ENCODE peak calls at places on chromosome 7, in nine cellular contexts. P, S, Q, X, E, T, W, V and C are unnamed samples. For H3K36me3, the result is how much of the 10 kb centered on the place peaks cover.

GRCh38 chr7:108014747-108015682 is 12.1 kb upstream of the LAMB1 start:
- DNase-seq in P (no peak), S (peak), Q (no peak), X (no peak), E (no peak), T (no peak), W (no peak), V (no peak), C (no peak)

GRCh38 chr7:30844916-30845315 is 66.7 kb upstream of the AQP1 start:
- DNase-seq in P (no peak), S (no peak), Q (no peak), X (no peak), E (no peak), T (no peak), W (no peak), V (no peak), C (no peak)

GRCh38 chr7:127891144-127891543 is 140.1 kb downstream of the LRRC4 start:
- DNase-seq in P (no peak), S (no peak), Q (no peak), X (no peak), E (no peak), T (no peak), W (no peak), V (no peak), C (no peak)

GRCh38 chr7:47375121-47375551 is 206.8 kb downstream of the TNS3 start:
- DNase-seq in P (no peak), S (no peak), Q (no peak), X (no peak), E (no peak), T (peak), W (peak), V (peak), C (no peak)

GRCh38 chr7:133303372-133303771 is 50.5 kb downstream of the EXOC4 start:
- DNase-seq in P (no peak), S (no peak), Q (no peak), X (no peak), E (no peak), T (no peak), W (no peak), V (no peak), C (no peak)

GRCh38 chr7:120794100-120794729 is 63.7 kb downstream of the TSPAN12 start:
- DNase-seq in P (no peak), S (no peak), Q (no peak), X (no peak), E (no peak), T (no peak), W (no peak), V (no peak), C (no peak)

GRCh38 chr7:158028971-158029370 is 558.7 kb downstream of the PTPRN2 start:
- DNase-seq in P (no peak), S (no peak), Q (no peak), X (no peak), E (no peak), T (no peak), W (peak), V (peak), C (no peak)

GRCh38 chr7:97835296-97836138 is 36.7 kb downstream of the ASNS start:
- DNase-seq in P (peak), S (peak), Q (peak), X (peak), E (peak), T (peak), W (no peak), V (no peak), C (peak)

GRCh38 chr7:108002726-108003590 is at the start of gene LAMB1:
- DNase-seq in P (peak), S (no peak), Q (no peak), X (peak), E (peak), T (peak), W (peak), V (peak), C (peak)

GRCh38 chr7:41967156-41967555 is 264.3 kb upstream of the INHBA start:
- DNase-seq in P (no peak), S (no peak), Q (no peak), X (no peak), E (no peak), T (no peak), W (no peak), V (no peak), C (no peak)

GRCh38 chr7:82616059-82616723 is 172.6 kb upstream of the CACNA2D1 start:
- DNase-seq in P (no peak), S (no peak), Q (no peak), X (no peak), E (no peak), T (no peak), W (no peak), V (no peak), C (no peak)

GRCh38 chr7:30796105-30796869 is 25.1 kb downstream of the MINDY4 start:
- DNase-seq in P (no peak), S (no peak), Q (no peak), X (no peak), E (no peak), T (no peak), W (no peak), V (no peak), C (no peak)

GRCh38 chr7:29360633-29361625 is 166.4 kb downstream of the CHN2 start:
- DNase-seq in P (no peak), S (no peak), Q (no peak), X (no peak), E (no peak), T (no peak), W (no peak), V (no peak), C (peak)

GRCh38 chr7:96953676-96954513 is 51.5 kb upstream of the DLX6 start:
- DNase-seq in P (no peak), S (no peak), Q (no peak), X (no peak), E (no peak), T (no peak), W (no peak), V (no peak), C (no peak)

GRCh38 chr7:7231865-7232264 is 49.5 kb downstream of the C1GALT1 start:
- DNase-seq in P (no peak), S (no peak), Q (no peak), X (no peak), E (no peak), T (no peak), W (no peak), V (no peak), C (no peak)

GRCh38 chr7:14504134-14504533 is 398.4 kb downstream of the DGKB start:
- DNase-seq in P (no peak), S (no peak), Q (no peak), X (no peak), E (no peak), T (no peak), W (no peak), V (no peak), C (no peak)

GRCh38 chr7:127378537-127378936 is 14.0 kb downstream of the ZNF800 start:
- DNase-seq in P (no peak), S (no peak), Q (no peak), X (no peak), E (no peak), T (no peak), W (no peak), V (no peak), C (no peak)

GRCh38 chr7:80611779-80612178 is 26.7 kb upstream of the CD36 start:
- DNase-seq in P (peak), S (peak), Q (no peak), X (peak), E (peak), T (no peak), W (no peak), V (peak), C (peak)

GRCh38 chr7:84490661-84491060 is 296.1 kb upstream of the SEMA3A start:
- DNase-seq in P (no peak), S (no peak), Q (no peak), X (no peak), E (no peak), T (no peak), W (no peak), V (no peak), C (no peak)

GRCh38 chr7:191105-192034 is 1.0 kb upstream of the FAM20C start:
- DNase-seq in P (peak), S (peak), Q (peak), X (peak), E (no peak), T (no peak), W (no peak), V (no peak), C (no peak)

GRCh38 chr7:98400538-98401427 is at the start of gene BAIAP2L1:
- DNase-seq in P (peak), S (peak), Q (no peak), X (peak), E (peak), T (peak), W (peak), V (peak), C (peak)

GRCh38 chr7:79785556-79785955 is 332.1 kb upstream of the MAGI2 start:
- DNase-seq in P (no peak), S (no peak), Q (no peak), X (no peak), E (no peak), T (no peak), W (no peak), V (no peak), C (no peak)

GRCh38 chr7:66699998-66700397 is 40.5 kb upstream of the RABGEF1 start:
- DNase-seq in P (peak), S (no peak), Q (no peak), X (peak), E (no peak), T (peak), W (no peak), V (no peak), C (no peak)

GRCh38 chr7:129110575-129111376 is 33.7 kb upstream of the TSPAN33 start:
- DNase-seq in P (no peak), S (no peak), Q (no peak), X (no peak), E (no peak), T (no peak), W (no peak), V (no peak), C (no peak)

GRCh38 chr7:151146761-151147160 is 20.7 kb downstream of the GBX1 start:
- DNase-seq in P (no peak), S (no peak), Q (no peak), X (no peak), E (no peak), T (no peak), W (no peak), V (no peak), C (no peak)

GRCh38 chr7:63042730-63043511 is 955.7 kb upstream of the ZNF722 start:
- DNase-seq in P (no peak), S (no peak), Q (no peak), X (no peak), E (no peak), T (no peak), W (no peak), V (no peak), C (no peak)

GRCh38 chr7:18399624-18400235 is 95.8 kb upstream of the HDAC9 start:
- DNase-seq in P (no peak), S (no peak), Q (no peak), X (no peak), E (no peak), T (no peak), W (no peak), V (no peak), C (no peak)

GRCh38 chr7:12706900-12707536 is 19.6 kb downstream of the ARL4A start:
- DNase-seq in P (no peak), S (no peak), Q (no peak), X (no peak), E (no peak), T (no peak), W (no peak), V (no peak), C (no peak)

GRCh38 chr7:106114735-106115383 is 2.7 kb upstream of the SYPL1 start:
- DNase-seq in P (no peak), S (no peak), Q (no peak), X (no peak), E (no peak), T (peak), W (peak), V (no peak), C (no peak)

GRCh38 chr7:40726559-40726958 is 591.8 kb downstream of the SUGCT start:
- DNase-seq in P (no peak), S (no peak), Q (no peak), X (no peak), E (no peak), T (no peak), W (no peak), V (no peak), C (no peak)

GRCh38 chr7:21617916-21618390 is 75.1 kb downstream of the DNAH11 start:
- DNase-seq in P (peak), S (no peak), Q (peak), X (peak), E (no peak), T (peak), W (no peak), V (no peak), C (no peak)

GRCh38 chr7:78171398-78171797 is 372.8 kb downstream of the PHTF2 start:
- DNase-seq in P (no peak), S (no peak), Q (no peak), X (no peak), E (no peak), T (no peak), W (no peak), V (no peak), C (no peak)

GRCh38 chr7:124751017-124751416 is 14.6 kb downstream of the GPR37 start:
- DNase-seq in P (no peak), S (no peak), Q (no peak), X (no peak), E (no peak), T (no peak), W (no peak), V (no peak), C (no peak)

GRCh38 chr7:80630611-80631010 is 7.8 kb upstream of the CD36 start:
- DNase-seq in P (no peak), S (no peak), Q (no peak), X (no peak), E (no peak), T (no peak), W (no peak), V (no peak), C (no peak)

GRCh38 chr7:303425-303824 is 13.5 kb downstream of the FOXL3 start:
- DNase-seq in P (no peak), S (no peak), Q (no peak), X (no peak), E (peak), T (no peak), W (peak), V (peak), C (no peak)

GRCh38 chr7:74071121-74071520 is 12.5 kb upstream of the LIMK1 start:
- DNase-seq in P (no peak), S (no peak), Q (no peak), X (no peak), E (peak), T (no peak), W (peak), V (no peak), C (no peak)

GRCh38 chr7:74068378-74069085 is 15.1 kb upstream of the LIMK1 start:
- DNase-seq in P (no peak), S (no peak), Q (no peak), X (no peak), E (peak), T (no peak), W (peak), V (peak), C (no peak)

GRCh38 chr7:74069086-74069541 is 14.5 kb upstream of the LIMK1 start:
- DNase-seq in P (no peak), S (no peak), Q (no peak), X (no peak), E (peak), T (no peak), W (peak), V (peak), C (peak)

GRCh38 chr7:74069790-74070618 is 13.6 kb upstream of the LIMK1 start:
- DNase-seq in P (no peak), S (no peak), Q (no peak), X (no peak), E (peak), T (no peak), W (peak), V (peak), C (peak)

DNA sequence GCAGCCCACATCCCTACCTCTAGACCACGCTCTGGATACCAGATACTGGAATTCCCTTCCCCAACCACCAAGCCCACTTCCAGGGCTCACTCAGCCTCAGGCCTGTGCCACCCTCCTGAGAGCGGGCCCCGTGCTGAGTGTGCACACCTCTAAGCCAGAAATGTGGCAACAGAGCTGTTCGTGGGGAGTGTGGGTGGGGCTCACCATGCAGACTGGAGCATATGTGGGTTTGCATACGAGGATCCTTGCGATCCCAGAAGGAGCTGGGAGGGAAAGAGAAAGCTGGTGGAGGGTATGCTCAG is 13.0 kb upstream of the LIMK1 start:
- DNase-seq in P (no peak), S (no peak), Q (no peak), X (no peak), E (peak), T (no peak), W (peak), V (peak), C (peak)
- H3K27ac ChIP-seq in P (no peak), S (no peak), Q (peak), X (no peak), E (no peak), T (no peak), W (no peak), V (no peak), C (no peak)

DNA sequence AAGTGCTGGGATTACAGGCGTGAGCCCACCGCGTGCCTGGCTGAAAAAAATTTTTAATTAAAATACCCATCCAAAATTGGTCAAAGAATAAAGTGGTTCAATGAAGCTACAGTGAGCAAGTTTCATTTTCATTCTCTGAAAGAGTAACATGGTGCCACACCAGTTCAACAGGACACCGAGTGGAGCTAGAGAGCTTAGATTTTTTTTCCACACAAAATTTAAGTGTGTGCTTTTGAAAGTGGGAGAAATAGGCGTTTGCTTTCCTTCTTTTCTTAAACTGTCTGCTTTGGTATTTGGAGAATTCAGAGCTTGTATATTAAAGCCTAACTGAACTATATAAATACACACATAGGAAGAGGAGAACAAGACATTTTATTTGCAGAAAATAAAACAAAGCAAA is 43.4 kb downstream of the BPGM start:
- DNase-seq in P (peak), S (no peak), Q (no peak), X (no peak), E (no peak), T (no peak), W (no peak), V (no peak), C (no peak)
- TF ChIP-seq CTCF in P (peak), S (peak), Q (peak), X (peak), E (no peak), T (peak), W (no peak), V (peak), C (peak)

DNA sequence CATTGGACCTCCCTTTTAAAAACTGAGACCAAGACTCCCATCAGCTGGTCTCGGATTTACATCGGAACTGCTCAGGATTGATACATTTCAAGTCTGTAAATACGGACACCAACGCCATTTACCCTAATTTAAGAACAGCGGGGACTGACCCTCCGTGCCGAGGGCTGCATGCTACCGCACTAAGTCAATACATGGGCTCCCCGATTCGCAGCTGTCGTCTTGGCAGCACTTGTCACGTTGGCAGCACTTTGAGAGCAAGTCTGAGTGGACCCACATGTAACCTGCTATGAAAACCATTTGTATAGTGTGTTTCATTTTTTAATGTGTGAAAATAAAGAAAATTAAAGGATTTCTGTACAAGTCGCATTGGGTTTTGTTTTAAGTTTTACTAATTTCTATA is 83.4 kb downstream of the EZH2 start:
- DNase-seq in P (no peak), S (no peak), Q (no peak), X (no peak), E (no peak), T (no peak), W (no peak), V (no peak), C (no peak)
- H3K36me3 ChIP-seq in P (half or more), S (under half), Q (under half), X (half or more), E (under half), T (half or more), W (half or more), V (half or more), C (under half)

GRCh38 chr7:101545441-101546190 is 83.5 kb downstream of the MYL10 start:
- DNase-seq in P (no peak), S (no peak), Q (no peak), X (no peak), E (peak), T (no peak), W (peak), V (peak), C (no peak)
- H3K27ac ChIP-seq in P (no peak), S (no peak), Q (no peak), X (no peak), E (no peak), T (no peak), W (no peak), V (no peak), C (no peak)

DNA sequence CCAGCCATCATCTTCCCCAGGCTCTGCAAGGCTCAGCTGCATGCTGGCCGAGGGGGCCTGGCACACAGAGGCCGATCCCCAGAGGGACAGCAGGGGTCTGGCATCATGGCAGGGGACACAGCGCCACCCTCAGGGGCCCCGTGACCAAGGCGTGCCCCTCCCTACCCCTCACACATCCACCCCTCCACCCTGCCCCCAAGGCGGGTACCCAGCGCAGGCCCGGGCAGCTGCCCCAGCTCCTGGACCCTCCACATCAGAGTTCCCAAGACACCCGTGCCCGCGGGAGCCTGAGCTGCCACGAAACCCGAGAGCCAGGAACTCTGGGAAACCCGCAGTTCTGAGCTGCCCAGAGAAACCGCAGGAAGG is 46.5 kb upstream of the TNRC18 start:
- DNase-seq in P (no peak), S (no peak), Q (no peak), X (no peak), E (no peak), T (no peak), W (no peak), V (no peak), C (no peak)
- TF ChIP-seq CTCF in P (no peak), S (no peak), Q (no peak), X (no peak), E (no peak), T (no peak), W (no peak), V (no peak), C (no peak)

GRCh38 chr7:95209276-95209675 is 115.1 kb downstream of the PON1 start:
- DNase-seq in P (no peak), S (no peak), Q (no peak), X (no peak), E (no peak), T (no peak), W (no peak), V (no peak), C (no peak)

GRCh38 chr7:95209778-95210177 is 114.6 kb downstream of the PON1 start:
- DNase-seq in P (no peak), S (no peak), Q (no peak), X (no peak), E (no peak), T (no peak), W (no peak), V (no peak), C (no peak)

GRCh38 chr7:95213809-95214492 is 110.4 kb downstream of the PON1 start:
- DNase-seq in P (peak), S (no peak), Q (peak), X (peak), E (no peak), T (no peak), W (peak), V (no peak), C (no peak)

GRCh38 chr7:95213148-95213547 is 111.2 kb downstream of the PON1 start:
- DNase-seq in P (no peak), S (no peak), Q (no peak), X (no peak), E (no peak), T (no peak), W (no peak), V (no peak), C (no peak)
- H3K36me3 ChIP-seq in P (under half), S (under half), Q (under half), X (under half), E (under half), T (under half), W (under half), V (under half), C (under half)

DNA sequence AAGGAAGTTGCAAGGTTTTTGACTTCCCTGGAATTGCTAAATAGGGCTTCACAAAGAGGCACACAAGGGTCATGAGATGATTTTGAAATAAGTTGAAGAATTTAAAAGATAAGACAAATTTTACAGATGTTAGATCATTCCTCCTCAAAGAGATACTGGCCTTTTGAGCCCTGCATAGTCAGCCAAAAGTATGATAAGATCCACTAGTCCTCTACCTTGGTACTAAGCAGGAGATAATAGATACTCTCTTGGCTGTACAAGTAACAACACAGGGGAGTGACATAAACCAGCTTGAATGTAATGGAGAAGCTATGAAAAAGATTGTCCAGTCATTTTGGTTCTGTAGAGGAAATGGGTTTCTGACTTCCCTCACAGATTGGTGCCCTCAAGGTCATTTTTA is 98.5 kb upstream of the GPR141 start:
- DNase-seq in P (no peak), S (no peak), Q (no peak), X (no peak), E (no peak), T (no peak), W (no peak), V (no peak), C (no peak)
- H3K27ac ChIP-seq in P (no peak), S (no peak), Q (no peak), X (no peak), E (no peak), T (no peak), W (no peak), V (no peak), C (no peak)